ENCODE peak calls at places on chromosomes 11 and 22, in six cellular contexts. U is neural crest cell, X is endothelial cell, A is cardiac fibroblast, C is HT1080, O is pons. D is an unnamed sample.

GRCh38 chr11:127996825-127997224 is 590.5 kb downstream of the ETS1 start:
- DNase-seq in U (no peak), X (no peak), A (peak), C (no peak), O (no peak), D (peak)

GRCh38 chr22:46734830-46735453 is 3.1 kb downstream of the CERK start:
- DNase-seq in U (no peak), X (no peak), A (no peak), C (no peak), O (peak), D (no peak)

GRCh38 chr22:28585324-28585723 is 94.3 kb downstream of the TTC28 start:
- DNase-seq in U (no peak), X (no peak), A (no peak), C (no peak), O (no peak), D (no peak)

GRCh38 chr11:2769779-2770555 is 70.2 kb upstream of the KCNQ1OT1 start:
- DNase-seq in U (no peak), X (peak), A (no peak), C (no peak), O (no peak), D (no peak)

GRCh38 chr11:125514336-125515101 is 18.5 kb upstream of the FEZ1 start:
- DNase-seq in U (no peak), X (no peak), A (peak), C (peak), O (no peak), D (peak)

GRCh38 chr11:111382451-111382850 is 3.4 kb upstream of the POU2AF1 start:
- DNase-seq in U (no peak), X (no peak), A (no peak), C (no peak), O (no peak), D (no peak)

GRCh38 chr11:119533931-119534694 is 111.1 kb upstream of the THY1 start:
- DNase-seq in U (peak), X (peak), A (peak), C (peak), O (peak), D (peak)

GRCh38 chr11:111148116-111148515 is 97.4 kb upstream of the POU2AF2 start:
- DNase-seq in U (no peak), X (no peak), A (no peak), C (no peak), O (no peak), D (no peak)

GRCh38 chr22:24727218-24727851 is 47.2 kb downstream of the PIWIL3 start:
- DNase-seq in U (no peak), X (no peak), A (peak), C (peak), O (peak), D (peak)

GRCh38 chr22:28230682-28231081 is 311.6 kb upstream of the PITPNB start:
- DNase-seq in U (no peak), X (no peak), A (peak), C (no peak), O (no peak), D (peak)

GRCh38 chr11:107756553-107756952 is 44.7 kb upstream of the SLN start:
- DNase-seq in U (no peak), X (no peak), A (no peak), C (no peak), O (peak), D (no peak)

GRCh38 chr11:60214386-60214785 is 28.6 kb downstream of the MS4A4E start:
- DNase-seq in U (no peak), X (no peak), A (no peak), C (no peak), O (no peak), D (no peak)

GRCh38 chr11:91639359-91639758 is 585.3 kb upstream of the FAT3 start:
- DNase-seq in U (no peak), X (no peak), A (no peak), C (no peak), O (no peak), D (no peak)

GRCh38 chr11:78708388-78708787 is 133.7 kb upstream of the NARS2 start:
- DNase-seq in U (no peak), X (no peak), A (peak), C (peak), O (no peak), D (no peak)

GRCh38 chr11:19800162-19800561 is 87.5 kb downstream of the NAV2 start:
- DNase-seq in U (no peak), X (peak), A (peak), C (no peak), O (no peak), D (no peak)

GRCh38 chr11:19071255-19071654 is 10.7 kb upstream of the MRGPRX2 start:
- DNase-seq in U (peak), X (peak), A (peak), C (peak), O (peak), D (peak)

GRCh38 chr11:101706541-101706940 is 122.7 kb upstream of the TRPC6 start:
- DNase-seq in U (no peak), X (no peak), A (peak), C (no peak), O (no peak), D (peak)

GRCh38 chr22:33919591-33920501 is at the start of gene LARGE1:
- DNase-seq in U (peak), X (peak), A (peak), C (no peak), O (no peak), D (peak)

GRCh38 chr11:74474316-74474715 is 7.0 kb upstream of the KCNE3 start:
- DNase-seq in U (no peak), X (no peak), A (no peak), C (no peak), O (no peak), D (no peak)

GRCh38 chr11:70603756-70604211 is 205.5 kb downstream of the CTTN start:
- DNase-seq in U (no peak), X (no peak), A (no peak), C (no peak), O (no peak), D (no peak)

GRCh38 chr11:109039611-109040010 is 374.7 kb downstream of the DDX10 start:
- DNase-seq in U (no peak), X (no peak), A (no peak), C (no peak), O (no peak), D (peak)

GRCh38 chr11:77471520-77472234 is 2.2 kb downstream of the PAK1 start:
- DNase-seq in U (peak), X (peak), A (no peak), C (no peak), O (no peak), D (peak)

GRCh38 chr22:48240935-48241230 is 1478.4 kb downstream of the TBC1D22A start:
- DNase-seq in U (no peak), X (no peak), A (no peak), C (no peak), O (no peak), D (no peak)

GRCh38 chr11:107006076-107006833 is 12.0 kb downstream of the GUCY1A2 start:
- DNase-seq in U (no peak), X (no peak), A (no peak), C (peak), O (no peak), D (no peak)

GRCh38 chr11:17985517-17985916 is 27.3 kb downstream of the SERGEF start:
- DNase-seq in U (no peak), X (no peak), A (peak), C (peak), O (peak), D (peak)

GRCh38 chr22:46079861-46080821 is 70.2 kb upstream of the PPARA start:
- DNase-seq in U (no peak), X (no peak), A (peak), C (peak), O (peak), D (peak)

GRCh38 chr11:1139441-1140066 is 18.2 kb upstream of the MUC5AC start:
- DNase-seq in U (no peak), X (no peak), A (peak), C (no peak), O (no peak), D (no peak)

GRCh38 chr11:128942272-128942612 is 429 bp downstream of the TP53AIP1 start:
- DNase-seq in U (no peak), X (no peak), A (no peak), C (no peak), O (no peak), D (no peak)

GRCh38 chr11:76666408-76666807 is 4.1 kb downstream of the LRRC32 start:
- DNase-seq in U (no peak), X (peak), A (peak), C (no peak), O (no peak), D (peak)

GRCh38 chr22:19886605-19887250 is 32.1 kb upstream of the GNB1L start:
- DNase-seq in U (no peak), X (no peak), A (peak), C (peak), O (peak), D (no peak)

D was measured in astrocyte of the hippocampus.